ENCODE peak calls at places on chromosomes 12 and 14, in ten cellular contexts. M is mammary epithelial cell; J is BE2C; A is tibial artery; S is stromal cell of bone marrow; L is NCI-H1436; F is endothelial cell; Q is brain microvascular endothelial cell; K is NCI-H460; P is stimulated activated CD4-positive, alpha-beta T cell treated with anti-CD3 and anti-CD28 coated beads, Interleukin-4, amount 100 ng/mL, for 48 hours. U is an unnamed sample.

GRCh38 chr14:92924247-92924646 is 1.3 kb downstream of the CHGA start:
- DNase-seq in M (no peak), J (peak), A (no peak), S (no peak), L (no peak), F (no peak), Q (no peak), K (no peak), P (no peak), U (no peak)

GRCh38 chr12:102781117-102781516 is 135.9 kb downstream of the PAH start:
- DNase-seq in M (no peak), J (no peak), A (no peak), S (no peak), L (no peak), F (no peak), Q (no peak), K (no peak), P (no peak), U (no peak)

GRCh38 chr12:49347307-49348237 is 884 bp downstream of the DNAJC22 start:
- DNase-seq in M (no peak), J (peak), A (peak), S (no peak), L (peak), F (peak), Q (peak), K (peak), P (peak), U (no peak)

GRCh38 chr14:72578514-72578913 is 315.4 kb downstream of the DPF3 start:
- DNase-seq in M (no peak), J (no peak), A (no peak), S (no peak), L (no peak), F (no peak), Q (no peak), K (no peak), P (no peak), U (no peak)

GRCh38 chr12:3964404-3964803 is 91.2 kb upstream of the PARP11 start:
- DNase-seq in M (no peak), J (no peak), A (no peak), S (no peak), L (no peak), F (peak), Q (no peak), K (no peak), P (no peak), U (no peak)

GRCh38 chr12:48982397-48983080 is 4.4 kb downstream of the WNT1 start:
- DNase-seq in M (no peak), J (no peak), A (no peak), S (no peak), L (no peak), F (no peak), Q (no peak), K (no peak), P (no peak), U (no peak)

GRCh38 chr12:25994252-25994651 is 35.8 kb downstream of the RASSF8 start:
- DNase-seq in M (peak), J (no peak), A (no peak), S (peak), L (no peak), F (no peak), Q (peak), K (no peak), P (no peak), U (no peak)

GRCh38 chr14:77212933-77213656 is 31.5 kb downstream of the TMEM63C start:
- DNase-seq in M (peak), J (peak), A (no peak), S (no peak), L (peak), F (peak), Q (peak), K (peak), P (peak), U (peak)

GRCh38 chr14:22598099-22598895 is at the start of gene ABHD4:
- DNase-seq in M (peak), J (peak), A (peak), S (peak), L (peak), F (peak), Q (peak), K (peak), P (peak), U (no peak)